ENCODE peak calls at places on chromosome 10, in five cellular contexts. H, Z, V, X and G are unnamed samples. For H3K27me3, the result is how much of the 10 kb centered on the place peaks cover.

GRCh38 chr10:132518572-132519381 is 18.8 kb upstream of the INPP5A start:
- DNase-seq in H (peak), Z (no peak), X (peak), V (no peak), G (no peak)

GRCh38 chr10:35194906-35195305 is 68.3 kb downstream of the CREM start:
- DNase-seq in Z (peak), X (no peak), H (peak), V (no peak), G (peak)

GRCh38 chr10:110918269-110918632 is 729 bp downstream of the BBIP1 start:
- DNase-seq in V (peak), H (peak), X (peak), Z (peak), G (peak)

GRCh38 chr10:5620966-5621365 is 45.4 kb downstream of the ASB13 start:
- DNase-seq in V (no peak), Z (no peak), X (no peak), H (no peak), G (no peak)

GRCh38 chr10:5618829-5619228 is 47.6 kb downstream of the ASB13 start:
- DNase-seq in H (no peak), Z (no peak), X (no peak), V (no peak), G (no peak)

GRCh38 chr10:3933733-3934132 is 148.7 kb upstream of the KLF6 start:
- DNase-seq in V (no peak), X (no peak), Z (no peak), H (no peak), G (no peak)

GRCh38 chr10:118310822-118311221 is 31.3 kb downstream of the FAM204A start:
- DNase-seq in Z (no peak), H (no peak), V (no peak), X (no peak), G (no peak)

GRCh38 chr10:51117053-51117660 is 42.9 kb downstream of the PRKG1 start:
- DNase-seq in Z (peak), X (no peak), V (no peak), H (no peak), G (no peak)

GRCh38 chr10:4812041-4812440 is 14.0 kb upstream of the AKR1E2 start:
- DNase-seq in V (no peak), H (no peak), X (no peak), Z (no peak), G (no peak)

GRCh38 chr10:110269641-110270318 is 34.9 kb downstream of the SMNDC1 start:
- DNase-seq in X (no peak), Z (peak), V (no peak), H (peak), G (peak)

GRCh38 chr10:95266674-95267095 is 24.1 kb downstream of the PDLIM1 start:
- DNase-seq in Z (peak), V (peak), H (peak), X (no peak), G (peak)

GRCh38 chr10:71437537-71438058 is 40.9 kb downstream of the CDH23 start:
- DNase-seq in Z (no peak), V (no peak), X (no peak), H (no peak), G (no peak)
- H3K27me3 ChIP-seq in Z (under half), V (under half), X (under half), H (under half), G (under half)

GRCh38 chr10:22420787-22421517 is 75.7 kb downstream of the SPAG6 start:
- DNase-seq in X (no peak), Z (no peak), V (no peak), H (no peak), G (no peak)
- TF ChIP-seq CTCF in X (no peak), Z (peak), V (no peak), H (peak), G (peak)

DNA sequence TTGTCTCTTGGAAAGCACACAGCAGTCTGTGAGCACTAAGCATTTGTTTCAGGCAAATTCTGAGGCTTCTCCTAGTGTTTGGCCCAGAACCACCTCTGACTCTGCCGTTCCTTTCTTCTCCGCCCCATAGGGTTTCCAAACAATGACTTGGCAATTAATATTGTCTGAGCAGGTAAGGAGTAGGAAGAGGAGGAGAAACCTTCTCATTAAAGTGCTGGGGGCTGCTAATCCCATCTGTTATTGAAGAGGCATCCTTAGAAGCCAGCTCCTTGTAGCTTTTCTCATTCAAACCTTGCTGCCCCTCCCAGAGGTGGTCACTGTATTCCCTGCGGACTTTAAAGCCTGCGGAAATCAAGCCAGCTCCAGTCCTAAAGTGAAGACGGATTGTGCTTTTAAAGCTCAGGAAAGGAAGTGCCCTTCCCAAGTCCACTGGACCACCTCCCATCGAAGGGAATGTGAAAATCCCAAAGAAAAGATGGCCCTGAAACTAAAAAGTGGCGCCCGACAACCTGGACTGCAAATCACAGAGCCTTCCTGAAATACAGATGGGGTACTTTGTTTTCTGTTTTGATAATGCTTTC is 1.5 kb upstream of the NKX1-2 start:
- DNase-seq in Z (no peak), X (no peak), V (no peak), H (no peak), G (no peak)
- H3K27me3 ChIP-seq in Z (half or more), X (under half), V (half or more), H (half or more), G (half or more)

GRCh38 chr10:43105793-43106158 is 28.9 kb downstream of the RET start:
- DNase-seq in H (no peak), X (no peak), V (no peak), Z (no peak), G (no peak)
- TF ChIP-seq CTCF in H (no peak), X (no peak), V (no peak), Z (no peak), G (no peak)

GRCh38 chr10:69588358-69588757 is 15.1 kb upstream of the NEUROG3 start:
- DNase-seq in H (no peak), V (no peak), X (no peak), Z (no peak), G (no peak)
- H3K27me3 ChIP-seq in H (under half), V (under half), X (under half), Z (under half), G (under half)

GRCh38 chr10:44398271-44398670 is 13.4 kb upstream of the CXCL12 start:
- DNase-seq in X (no peak), Z (no peak), V (no peak), H (no peak), G (no peak)

GRCh38 chr10:44399478-44400451 is 14.9 kb upstream of the CXCL12 start:
- DNase-seq in X (no peak), V (no peak), Z (no peak), H (no peak), G (no peak)

GRCh38 chr10:44400553-44400952 is 15.7 kb upstream of the CXCL12 start:
- DNase-seq in H (no peak), Z (no peak), V (no peak), X (no peak), G (no peak)

GRCh38 chr10:44397476-44398225 is 12.8 kb upstream of the CXCL12 start:
- DNase-seq in Z (no peak), V (no peak), H (no peak), X (no peak), G (no peak)

DNA sequence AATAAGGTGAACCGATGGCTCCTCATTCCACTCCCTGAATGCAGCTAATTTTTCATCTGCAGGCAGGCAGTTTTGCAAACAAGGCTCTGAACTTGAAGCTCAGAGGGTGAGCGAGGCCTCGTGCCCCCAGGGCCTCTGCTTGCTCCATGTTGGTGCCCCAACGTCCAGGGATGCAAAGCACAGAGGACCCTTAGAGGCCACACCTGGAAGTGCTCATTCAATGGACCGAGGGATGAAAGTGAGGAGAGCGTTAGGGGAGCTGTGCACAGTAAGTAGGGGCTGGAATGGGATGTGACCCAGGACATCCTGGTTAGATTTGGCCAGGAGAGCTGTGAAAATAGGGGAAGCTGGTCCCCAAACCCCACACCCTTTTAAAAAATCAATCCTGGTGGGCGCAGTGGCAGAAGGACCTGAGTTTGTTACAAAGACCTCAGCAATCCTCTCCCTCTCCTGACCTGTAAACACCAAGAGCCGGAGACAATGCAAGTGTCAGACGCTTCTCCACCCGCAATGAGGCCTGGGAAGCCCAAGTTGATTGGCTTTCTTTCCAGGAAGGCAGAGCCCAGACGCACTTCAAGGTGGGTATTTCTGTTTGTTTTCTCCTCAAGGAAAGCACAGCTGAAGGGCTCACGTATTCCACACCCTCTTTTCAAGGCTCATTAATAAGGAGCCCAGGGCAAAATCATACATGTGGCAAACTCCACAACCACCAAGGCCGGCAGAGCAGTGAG is 14.0 kb upstream of the CXCL12 start:
- DNase-seq in X (no peak), Z (no peak), H (no peak), V (no peak), G (no peak)
- TF ChIP-seq CTCF in X (no peak), Z (no peak), H (no peak), V (no peak), G (no peak)